ENCODE peak calls at places on chromosomes 7 and 10, in five cellular contexts. P is SW480; L is stimulated activated CD4-positive, alpha-beta T cell treated with anti-CD3 and anti-CD28 coated beads, Interleukin-1b, Interleukin-23, amount 100 ng/mL, for 24 hours; T is tibial nerve; E is NCI-H1092 treated with DMSO at 0.1 percent for 48 hours. W is an unnamed sample.

GRCh38 chr10:125662616-125663015 is 20.3 kb downstream of the TEX36 start:
- DNase-seq in P (peak), L (no peak), E (no peak), T (no peak), W (no peak)

GRCh38 chr10:70699659-70700174 is 27.4 kb downstream of the ADAMTS14 start:
- DNase-seq in T (no peak), L (no peak), E (no peak), P (peak), W (no peak)

GRCh38 chr10:125006921-125007391 is 65.0 kb downstream of the ZRANB1 start:
- DNase-seq in T (no peak), E (no peak), P (no peak), L (no peak), W (no peak)

GRCh38 chr7:142770720-142771352 is at the start of gene PRSS2:
- DNase-seq in E (no peak), P (no peak), L (no peak), T (no peak), W (no peak)

GRCh38 chr7:66380285-66380888 is 175.3 kb downstream of the TPST1 start:
- DNase-seq in L (no peak), T (no peak), P (no peak), E (no peak), W (no peak)

GRCh38 chr10:7662522-7662921 is 4.2 kb downstream of the ITIH5 start:
- DNase-seq in E (no peak), L (no peak), P (no peak), T (no peak), W (no peak)

GRCh38 chr7:27771111-27771510 is 31.1 kb downstream of the TAX1BP1 start:
- DNase-seq in L (no peak), E (no peak), P (no peak), T (no peak), W (no peak)

GRCh38 chr10:89466599-89467035 is 52.2 kb downstream of the IFIT5 start:
- DNase-seq in E (no peak), L (no peak), T (no peak), P (peak), W (no peak)

GRCh38 chr10:99619851-99620712 is at the start of gene SLC25A28:
- DNase-seq in E (peak), P (peak), L (peak), T (peak), W (peak)

GRCh38 chr10:102660891-102661613 is 16.8 kb downstream of the TRIM8 start:
- DNase-seq in P (peak), T (no peak), L (peak), E (peak), W (peak)

GRCh38 chr10:13970231-13970966 is 360.3 kb downstream of the FRMD4A start:
- DNase-seq in E (no peak), L (no peak), T (no peak), P (no peak), W (no peak)